ENCODE peak calls at places on chromosomes 12 and 14, in nine cellular contexts. Y is GM12878; W is thoracic aorta; L is activated gamma-delta T cell treated with Interleukin-2 at 50 U/mL for 16 hours; P is T-helper 9 cell; F is CD8-positive, alpha-beta T cell; U is kidney; Q is EL; T is cardiac muscle cell. H is an unnamed sample.

GRCh38 chr12:1498199-1498740 is 96.1 kb downstream of the FBXL14 start:
- DNase-seq in Y (no peak), W (no peak), L (no peak), P (no peak), F (no peak), U (no peak), Q (no peak), T (no peak), H (no peak)

GRCh38 chr14:52251724-52252123 is 15.8 kb upstream of the PTGDR start:
- DNase-seq in Y (no peak), W (no peak), L (no peak), P (no peak), F (no peak), U (no peak), Q (no peak), T (no peak), H (no peak)

GRCh38 chr14:60933920-60934655 is 46.8 kb downstream of the TRMT5 start:
- DNase-seq in Y (no peak), W (no peak), L (no peak), P (no peak), F (no peak), U (no peak), Q (no peak), T (no peak), H (peak; percentile 42)

GRCh38 chr12:115155665-115156645 is 472.0 kb upstream of the TBX3 start:
- DNase-seq in Y (no peak), W (no peak), L (no peak), P (no peak), F (no peak), U (no peak), Q (peak; percentile 94), T (no peak), H (no peak)

GRCh38 chr14:39246618-39247017 is 12.9 kb downstream of the MIA2 start:
- DNase-seq in Y (no peak), W (no peak), L (no peak), P (no peak), F (no peak), U (no peak), Q (no peak), T (no peak), H (no peak)

GRCh38 chr12:72102150-72102549 is 163.5 kb downstream of the TPH2 start:
- DNase-seq in Y (no peak), W (no peak), L (no peak), P (no peak), F (no peak), U (no peak), Q (no peak), T (no peak), H (no peak)

GRCh38 chr14:87656315-87656714 is 336.7 kb downstream of the GALC start:
- DNase-seq in Y (no peak), W (no peak), L (no peak), P (no peak), F (no peak), U (no peak), Q (no peak), T (no peak), H (no peak)

GRCh38 chr14:25121342-25122129 is 71.6 kb upstream of the STXBP6 start:
- DNase-seq in Y (no peak), W (no peak), L (no peak), P (no peak), F (no peak), U (no peak), Q (peak; percentile 93), T (peak; percentile 13), H (peak; percentile 46)

H was measured in hepatocyte.